ENCODE peak calls at places on chromosomes 7 and 10, in five cellular contexts. M, T, Y, V and F are unnamed samples.

GRCh38 chr7:38451840-38452239 is 178.4 kb upstream of the TARP start:
- DNase-seq in Y (no peak), V (no peak), M (no peak), T (peak; percentile 42), F (peak; percentile 15)

GRCh38 chr10:114499630-114500190 is 95.4 kb upstream of the AFAP1L2 start:
- DNase-seq in T (no peak), Y (peak; percentile 87), M (no peak), V (no peak), F (no peak)

GRCh38 chr10:75910032-75910431 is 478.6 kb downstream of the LRMDA start:
- DNase-seq in T (peak; percentile 25), M (no peak), Y (no peak), V (no peak), F (no peak)

GRCh38 chr10:24039331-24039730 is 169.6 kb upstream of the KIAA1217 start:
- DNase-seq in T (no peak), M (no peak), V (no peak), Y (no peak), F (no peak)

GRCh38 chr7:128362670-128363069 is 1.2 kb upstream of the PRRT4 start:
- DNase-seq in T (peak; percentile 70), M (no peak), Y (no peak), V (no peak), F (no peak)

GRCh38 chr10:66378117-66378876 is 547.5 kb upstream of the LRRTM3 start:
- DNase-seq in V (no peak), M (no peak), T (no peak), Y (no peak), F (no peak)

GRCh38 chr7:80135306-80136104 is 874 bp downstream of the GNAI1 start:
- DNase-seq in M (no peak), Y (peak; percentile 14), V (no peak), T (peak; percentile 54), F (no peak)

GRCh38 chr7:52504546-52504945 is 530.9 kb upstream of the POM121L12 start:
- DNase-seq in T (no peak), M (no peak), V (no peak), Y (no peak), F (no peak)

GRCh38 chr7:14197280-14197679 is 207.8 kb upstream of the ETV1 start:
- DNase-seq in V (no peak), T (no peak), Y (no peak), M (no peak), F (no peak)

GRCh38 chr10:790821-791551 is 101.5 kb upstream of the DIP2C start:
- DNase-seq in T (no peak), Y (no peak), M (no peak), V (no peak), F (no peak)

GRCh38 chr10:27659786-27660185 is 85.8 kb downstream of the MKX start:
- DNase-seq in T (peak; percentile 49), M (no peak), Y (no peak), V (no peak), F (no peak)

GRCh38 chr10:24415455-24416169 is 206.7 kb downstream of the KIAA1217 start:
- DNase-seq in Y (peak; percentile 90), M (no peak), V (no peak), T (no peak), F (no peak)

GRCh38 chr10:33265621-33266020 is 68.8 kb downstream of the NRP1 start:
- DNase-seq in V (no peak), M (no peak), T (no peak), Y (peak; percentile 67), F (no peak)

GRCh38 chr7:49483142-49483541 is 290.3 kb upstream of the VWC2 start:
- DNase-seq in T (no peak), V (no peak), Y (peak; percentile 8), M (no peak), F (peak; percentile 9)

GRCh38 chr10:71031601-71032000 is 143.2 kb upstream of the PCBD1 start:
- DNase-seq in V (no peak), Y (no peak), T (no peak), M (no peak), F (no peak)

GRCh38 chr7:46848944-46849343 is 733.0 kb downstream of the TNS3 start:
- DNase-seq in T (peak; percentile 89), M (no peak), V (no peak), Y (no peak), F (no peak)

GRCh38 chr10:70771311-70772194 is 13.6 kb downstream of the TBATA start:
- DNase-seq in T (no peak), Y (no peak), M (no peak), V (no peak), F (no peak)

GRCh38 chr10:133127291-133128125 is 32.5 kb upstream of the KNDC1 start:
- DNase-seq in V (peak; percentile 18), Y (peak; percentile 7), M (peak; percentile 31), T (no peak), F (no peak)

GRCh38 chr10:112336556-112337201 is 37.2 kb upstream of the ACSL5 start:
- DNase-seq in T (no peak), M (no peak), Y (peak; percentile 49), V (no peak), F (no peak)

GRCh38 chr10:103278862-103279298 is 1.9 kb downstream of the INA start:
- DNase-seq in T (peak; percentile 17), Y (peak; percentile 36), M (no peak), V (no peak), F (no peak)

GRCh38 chr10:70584941-70585544 is 17.5 kb downstream of the PRF1 start:
- DNase-seq in Y (no peak), V (no peak), T (no peak), M (no peak), F (no peak)

GRCh38 chr10:8462565-8462964 is 408.1 kb downstream of the GATA3 start:
- DNase-seq in Y (no peak), M (no peak), T (no peak), V (no peak), F (no peak)

GRCh38 chr10:49094707-49095106 is 20.6 kb downstream of the VSTM4 start:
- DNase-seq in T (no peak), Y (no peak), M (no peak), V (no peak), F (no peak)

GRCh38 chr7:55774327-55775050 is 88.1 kb downstream of the SEPTIN14 start:
- DNase-seq in V (no peak), Y (no peak), T (no peak), M (no peak), F (no peak)

GRCh38 chr10:101611096-101611495 is 23.0 kb downstream of the DPCD start:
- DNase-seq in V (no peak), T (no peak), M (no peak), Y (no peak), F (no peak)

GRCh38 chr10:46560381-46560780 is 3.9 kb upstream of the GPRIN2 start:
- DNase-seq in Y (peak; percentile 6), V (no peak), T (no peak), M (no peak), F (no peak)